ENCODE peak calls at places on chromosomes 16 and 17, in seven cellular contexts. A is adrenal gland, L is IMR-90, V is body of pancreas, S is spleen, Q is right lobe of liver, Y is ovary. X is an unnamed sample.

GRCh38 chr16:56294599-56294998 is 103.3 kb downstream of the GNAO1 start:
- DNase-seq in Y (no peak), L (peak; percentile 83), Q (no peak), V (no peak), S (no peak), A (no peak), X (no peak)

GRCh38 chr17:59643159-59643857 is 23.6 kb downstream of the CLTC start:
- DNase-seq in L (peak; percentile 61), Q (no peak), Y (no peak), A (no peak), S (no peak), V (no peak), X (no peak)

GRCh38 chr16:85460252-85460982 is 152.7 kb upstream of the GSE1 start:
- DNase-seq in Y (peak; percentile 81), Q (no peak), L (no peak), S (no peak), V (no peak), A (no peak), X (no peak)

GRCh38 chr16:4160663-4161436 is 44.6 kb upstream of the ADCY9 start:
- DNase-seq in L (no peak), Q (no peak), Y (no peak), A (no peak), S (no peak), V (no peak), X (no peak)

GRCh38 chr16:86834451-86835035 is 256.2 kb downstream of the FOXL1 start:
- DNase-seq in V (no peak), S (no peak), A (no peak), Y (no peak), L (peak; percentile 88), Q (no peak), X (no peak)

GRCh38 chr16:81545470-81546175 is 101.0 kb downstream of the CMIP start:
- DNase-seq in V (no peak), L (no peak), Y (no peak), A (no peak), S (peak; percentile 63), Q (no peak), X (no peak)

GRCh38 chr17:64786337-64786736 is 124.2 kb upstream of the SMURF2 start:
- DNase-seq in V (no peak), Y (no peak), Q (no peak), A (no peak), L (no peak), S (no peak), X (peak; percentile 84)

GRCh38 chr16:29909398-29909797 is 9.1 kb downstream of the ASPHD1 start:
- DNase-seq in Q (no peak), A (no peak), L (peak; percentile 65), S (no peak), Y (no peak), V (no peak), X (no peak)

GRCh38 chr17:1561420-1562177 is 993 bp downstream of the PITPNA start:
- DNase-seq in Y (peak; percentile 58), S (peak; percentile 88), L (no peak), A (peak; percentile 25), V (peak; percentile 39), Q (no peak), X (no peak)

GRCh38 chr17:81889602-81890001 is 1.8 kb downstream of the ALYREF start:
- DNase-seq in Q (no peak), Y (no peak), A (no peak), V (no peak), L (no peak), S (no peak), X (no peak)

GRCh38 chr16:2208308-2208707 is 2.4 kb downstream of the BRICD5 start:
- DNase-seq in V (no peak), S (no peak), Q (peak; percentile 56), L (no peak), Y (no peak), A (no peak), X (no peak)

GRCh38 chr16:24253192-24253591 is 2.9 kb upstream of the CACNG3 start:
- DNase-seq in Q (no peak), S (no peak), Y (no peak), L (peak; percentile 38), V (peak; percentile 22), A (peak; percentile 15), X (peak; percentile 17)

GRCh38 chr17:49996495-49997255 is 1.7 kb upstream of the DLX3 start:
- DNase-seq in A (peak; percentile 43), Q (peak; percentile 70), L (peak; percentile 12), Y (peak; percentile 80), S (peak; percentile 91), V (peak; percentile 48), X (peak; percentile 26)

GRCh38 chr16:48405907-48406306 is 20.7 kb upstream of the SIAH1 start:
- DNase-seq in Y (no peak), S (no peak), L (no peak), Q (peak; percentile 17), A (no peak), V (no peak), X (no peak)
- TF ChIP-seq POLR2A in Y (no peak), S (no peak), L (no peak), Q (peak; percentile 34), A (no peak), V (no peak), X (peak; percentile 36)

DNA sequence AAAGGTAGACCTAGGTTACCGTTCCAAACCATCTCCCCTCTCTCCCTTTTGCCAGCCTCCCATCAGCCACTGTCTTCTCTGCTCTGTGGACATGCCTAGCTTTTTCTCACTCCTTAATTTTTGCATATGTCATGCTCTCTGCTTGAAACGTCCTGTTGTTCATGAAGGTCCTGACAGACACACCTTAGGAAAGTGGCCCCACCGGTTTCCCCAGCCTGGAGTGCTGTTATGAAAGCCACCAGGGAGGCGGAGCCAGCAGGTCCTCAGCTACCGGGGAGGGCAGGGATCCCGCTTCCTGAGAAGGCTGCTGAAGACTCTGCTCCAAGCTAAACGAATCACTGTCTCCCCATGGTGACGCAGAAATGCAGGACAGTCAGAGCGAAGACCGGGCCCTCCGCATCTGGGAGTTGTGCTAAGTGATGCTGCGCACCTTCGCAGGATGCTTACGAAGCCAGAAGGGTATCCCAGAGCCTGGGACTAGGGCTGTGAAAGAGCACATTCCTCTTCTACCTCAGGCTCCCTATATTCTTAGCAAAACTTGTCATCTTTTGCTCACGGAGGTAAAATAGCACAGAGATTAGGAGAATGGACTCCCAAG is 2.3 kb upstream of the SLC16A11 start:
- DNase-seq in Q (no peak), Y (peak; percentile 60), L (no peak), V (peak; percentile 95), S (peak; percentile 83), A (peak; percentile 53), X (peak; percentile 67)
- TF ChIP-seq CTCF in Q (no peak), Y (no peak), L (no peak), V (no peak), S (no peak), A (no peak), X (no peak)

DNA sequence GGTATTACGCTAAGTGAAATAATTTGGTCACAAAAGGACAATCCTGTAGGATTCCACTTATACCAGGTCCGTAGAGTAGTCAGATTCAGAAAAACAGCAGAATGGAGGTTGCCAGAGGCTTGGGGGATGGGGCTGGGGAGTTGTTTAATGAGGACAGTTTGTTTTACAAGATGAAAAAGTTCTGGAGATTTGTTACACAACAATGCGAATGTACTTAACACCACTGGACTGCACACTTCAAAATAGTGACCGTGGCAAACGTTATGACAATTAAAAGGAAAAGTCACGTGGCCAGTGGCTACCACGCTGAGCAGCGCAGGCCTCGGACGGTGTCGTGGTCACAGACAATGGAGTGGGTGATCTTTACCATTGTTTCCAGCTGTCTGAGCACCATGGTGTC is 338.1 kb downstream of the SEC14L1 start:
- DNase-seq in S (no peak), V (no peak), Y (peak; percentile 65), Q (no peak), L (no peak), A (no peak), X (no peak)
- H3K4me1 ChIP-seq in S (peaks cover 94% of the 10 kb centered on the region), V (peaks cover 24% of the 10 kb centered on the region), Y (peaks cover 62% of the 10 kb centered on the region), Q (no peaks in the 10 kb centered on the region), L (peaks cover 55% of the 10 kb centered on the region), A (peaks cover 49% of the 10 kb centered on the region), X (peaks cover 17% of the 10 kb centered on the region)

GRCh38 chr17:53406907-53407306 is 415.8 kb upstream of the KIF2B start:
- DNase-seq in Q (no peak), L (no peak), V (no peak), S (no peak), A (no peak), Y (no peak), X (no peak)

GRCh38 chr17:53409588-53409987 is 413.1 kb upstream of the KIF2B start:
- DNase-seq in Y (no peak), V (no peak), L (no peak), S (no peak), Q (no peak), A (no peak), X (no peak)
- TF ChIP-seq POLR2A in Y (no peak), V (no peak), L (no peak), S (no peak), Q (no peak), A (no peak), X (no peak)

X was measured in Peyer's patch.